ENCODE peak calls at places on chromosomes 13 and 19, in nine cellular contexts. One of them, this sample, is unnamed.

GRCh38 chr19:23810496-23810895 is 51.8 kb upstream of the ZNF681 start:
- DNase-seq in A549: no peak
- DNase-seq in transverse colon: no peak
- DNase-seq in mucosa of descending colon: no peak
- DNase-seq in foreskin fibroblast: no peak
- DNase-seq in fibroblast of lung: no peak
- DNase-seq in AG04449: no peak
- DNase-seq in body of pancreas: no peak
- DNase-seq in breast epithelium: no peak
- DNase-seq in this sample: no peak

GRCh38 chr19:3507371-3508120 is 1.4 kb downstream of the FZR1 start:
- DNase-seq in A549: no peak
- DNase-seq in transverse colon: peak
- DNase-seq in mucosa of descending colon: peak
- DNase-seq in foreskin fibroblast: no peak
- DNase-seq in fibroblast of lung: no peak
- DNase-seq in AG04449: no peak
- DNase-seq in body of pancreas: peak
- DNase-seq in breast epithelium: peak
- DNase-seq in this sample: no peak

GRCh38 chr13:20848944-20849343 is 53.6 kb downstream of the XPO4 start:
- DNase-seq in A549: no peak
- DNase-seq in transverse colon: no peak
- DNase-seq in mucosa of descending colon: no peak
- DNase-seq in foreskin fibroblast: no peak
- DNase-seq in fibroblast of lung: peak
- DNase-seq in AG04449: no peak
- DNase-seq in body of pancreas: no peak
- DNase-seq in breast epithelium: no peak
- DNase-seq in this sample: no peak

GRCh38 chr19:14475251-14476073 is at the start of gene PTGER1:
- DNase-seq in A549: no peak
- DNase-seq in transverse colon: no peak
- DNase-seq in mucosa of descending colon: no peak
- DNase-seq in foreskin fibroblast: no peak
- DNase-seq in fibroblast of lung: peak
- DNase-seq in AG04449: no peak
- DNase-seq in body of pancreas: no peak
- DNase-seq in breast epithelium: no peak
- DNase-seq in this sample: no peak

GRCh38 chr19:20661150-20661819 is at the start of gene ZNF626:
- DNase-seq in A549: no peak
- DNase-seq in transverse colon: peak
- DNase-seq in mucosa of descending colon: peak
- DNase-seq in foreskin fibroblast: peak
- DNase-seq in fibroblast of lung: peak
- DNase-seq in AG04449: peak
- DNase-seq in body of pancreas: peak
- DNase-seq in breast epithelium: peak
- DNase-seq in this sample: peak

GRCh38 chr19:7421941-7422744 is 66.7 kb downstream of the PEX11G start:
- DNase-seq in A549: no peak
- DNase-seq in transverse colon: no peak
- DNase-seq in mucosa of descending colon: no peak
- DNase-seq in foreskin fibroblast: no peak
- DNase-seq in fibroblast of lung: no peak
- DNase-seq in AG04449: no peak
- DNase-seq in body of pancreas: no peak
- DNase-seq in breast epithelium: no peak
- DNase-seq in this sample: no peak

GRCh38 chr13:44141213-44141724 is 232.4 kb upstream of the SERP2 start:
- DNase-seq in A549: no peak
- DNase-seq in transverse colon: no peak
- DNase-seq in mucosa of descending colon: no peak
- DNase-seq in foreskin fibroblast: no peak
- DNase-seq in fibroblast of lung: no peak
- DNase-seq in AG04449: no peak
- DNase-seq in body of pancreas: peak
- DNase-seq in breast epithelium: peak
- DNase-seq in this sample: no peak

GRCh38 chr19:11555246-11555645 is 3.8 kb downstream of the ELOF1 start:
- DNase-seq in A549: no peak
- DNase-seq in transverse colon: no peak
- DNase-seq in mucosa of descending colon: no peak
- DNase-seq in foreskin fibroblast: no peak
- DNase-seq in fibroblast of lung: no peak
- DNase-seq in AG04449: no peak
- DNase-seq in body of pancreas: no peak
- DNase-seq in breast epithelium: no peak
- DNase-seq in this sample: no peak

GRCh38 chr13:100987993-100988392 is 313.4 kb upstream of the TMTC4 start:
- DNase-seq in A549: no peak
- DNase-seq in transverse colon: no peak
- DNase-seq in mucosa of descending colon: no peak
- DNase-seq in foreskin fibroblast: peak
- DNase-seq in fibroblast of lung: no peak
- DNase-seq in AG04449: peak
- DNase-seq in body of pancreas: no peak
- DNase-seq in breast epithelium: no peak
- DNase-seq in this sample: no peak

GRCh38 chr13:67390462-67391093 is 160.4 kb upstream of the PCDH9 start:
- DNase-seq in A549: no peak
- DNase-seq in transverse colon: no peak
- DNase-seq in mucosa of descending colon: no peak
- DNase-seq in foreskin fibroblast: peak
- DNase-seq in fibroblast of lung: peak
- DNase-seq in AG04449: no peak
- DNase-seq in body of pancreas: no peak
- DNase-seq in breast epithelium: no peak
- DNase-seq in this sample: peak

GRCh38 chr19:47110521-47111080 is 3.0 kb downstream of the ZC3H4 start:
- DNase-seq in A549: no peak
- DNase-seq in transverse colon: no peak
- DNase-seq in mucosa of descending colon: peak
- DNase-seq in foreskin fibroblast: no peak
- DNase-seq in fibroblast of lung: no peak
- DNase-seq in AG04449: no peak
- DNase-seq in body of pancreas: no peak
- DNase-seq in breast epithelium: no peak
- DNase-seq in this sample: no peak

GRCh38 chr13:78317030-78317429 is 286.3 kb downstream of the POU4F1 start:
- DNase-seq in A549: no peak
- DNase-seq in transverse colon: no peak
- DNase-seq in mucosa of descending colon: no peak
- DNase-seq in foreskin fibroblast: no peak
- DNase-seq in fibroblast of lung: peak
- DNase-seq in AG04449: no peak
- DNase-seq in body of pancreas: no peak
- DNase-seq in breast epithelium: no peak
- DNase-seq in this sample: no peak

GRCh38 chr19:18020212-18021067 is 12.5 kb downstream of the ARRDC2 start:
- DNase-seq in A549: no peak
- DNase-seq in transverse colon: peak
- DNase-seq in mucosa of descending colon: peak
- DNase-seq in foreskin fibroblast: peak
- DNase-seq in fibroblast of lung: no peak
- DNase-seq in AG04449: no peak
- DNase-seq in body of pancreas: peak
- DNase-seq in breast epithelium: peak
- DNase-seq in this sample: no peak

GRCh38 chr19:12293771-12294307 is 844 bp downstream of the ZNF44 start:
- DNase-seq in A549: peak
- DNase-seq in transverse colon: peak
- DNase-seq in mucosa of descending colon: peak
- DNase-seq in foreskin fibroblast: peak
- DNase-seq in fibroblast of lung: peak
- DNase-seq in AG04449: no peak
- DNase-seq in body of pancreas: peak
- DNase-seq in breast epithelium: peak
- DNase-seq in this sample: peak

GRCh38 chr19:14433454-14434156 is 499 bp downstream of the PKN1 start:
- DNase-seq in A549: no peak
- DNase-seq in transverse colon: peak
- DNase-seq in mucosa of descending colon: peak
- DNase-seq in foreskin fibroblast: no peak
- DNase-seq in fibroblast of lung: no peak
- DNase-seq in AG04449: no peak
- DNase-seq in body of pancreas: peak
- DNase-seq in breast epithelium: no peak
- DNase-seq in this sample: no peak

GRCh38 chr13:59424661-59425060 is 739.1 kb downstream of the DIAPH3 start:
- DNase-seq in A549: no peak
- DNase-seq in transverse colon: no peak
- DNase-seq in mucosa of descending colon: no peak
- DNase-seq in foreskin fibroblast: no peak
- DNase-seq in fibroblast of lung: peak
- DNase-seq in AG04449: no peak
- DNase-seq in body of pancreas: no peak
- DNase-seq in breast epithelium: no peak
- DNase-seq in this sample: no peak

DNA sequence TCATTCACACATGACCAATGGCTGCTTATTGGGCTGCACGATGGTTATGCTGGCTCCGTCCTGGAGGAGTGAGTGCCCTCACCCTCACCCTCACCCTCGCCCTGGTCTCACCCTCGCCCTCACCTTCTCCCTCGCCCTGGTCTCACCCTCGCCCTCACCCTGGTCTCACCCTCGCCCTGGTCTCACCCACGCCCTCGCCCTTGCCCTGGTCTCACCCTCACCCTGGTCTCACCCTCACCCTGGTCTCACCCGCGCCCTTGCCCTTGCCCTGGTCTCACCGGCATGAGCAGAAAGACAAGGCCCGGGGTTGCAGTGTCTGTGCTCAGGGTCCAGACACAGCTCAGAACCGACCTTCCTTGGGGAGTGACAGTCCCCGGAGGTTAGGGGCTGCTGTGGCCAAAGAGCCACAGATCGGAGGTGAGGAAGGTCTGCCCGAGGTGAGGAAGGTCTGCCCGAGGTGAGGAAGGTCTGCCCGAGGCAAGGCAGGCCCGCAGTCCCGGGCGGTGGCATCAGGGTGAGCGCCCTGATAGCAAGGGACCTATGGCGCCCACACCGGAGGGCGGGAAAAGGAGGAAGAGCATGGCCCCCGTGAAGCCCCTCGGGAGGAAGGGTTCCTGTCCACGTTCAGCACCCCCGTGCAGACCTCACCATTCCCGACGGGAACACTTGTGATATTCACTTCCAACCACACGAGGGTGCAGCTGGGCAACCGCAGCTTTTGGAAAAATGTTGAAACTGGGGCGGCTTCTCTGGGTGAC is 65.6 kb downstream of the MCF2L start:
- DNase-seq in A549: peak
- DNase-seq in transverse colon: peak
- DNase-seq in mucosa of descending colon: peak
- DNase-seq in foreskin fibroblast: peak
- DNase-seq in fibroblast of lung: peak
- DNase-seq in AG04449: no peak
- DNase-seq in body of pancreas: peak
- DNase-seq in breast epithelium: no peak
- DNase-seq in this sample: no peak
- TF ChIP-seq CTCF in A549: peak
- TF ChIP-seq CTCF in transverse colon: peak
- TF ChIP-seq CTCF in mucosa of descending colon: peak
- TF ChIP-seq CTCF in foreskin fibroblast: peak
- TF ChIP-seq CTCF in fibroblast of lung: peak
- TF ChIP-seq CTCF in AG04449: peak
- TF ChIP-seq CTCF in body of pancreas: peak
- TF ChIP-seq CTCF in breast epithelium: peak
- TF ChIP-seq CTCF in this sample: peak

GRCh38 chr19:48417436-48417835 is 24.0 kb downstream of the GRIN2D start:
- DNase-seq in A549: no peak
- DNase-seq in transverse colon: no peak
- DNase-seq in mucosa of descending colon: no peak
- DNase-seq in foreskin fibroblast: no peak
- DNase-seq in fibroblast of lung: no peak
- DNase-seq in AG04449: no peak
- DNase-seq in body of pancreas: no peak
- DNase-seq in breast epithelium: no peak
- DNase-seq in this sample: no peak

GRCh38 chr19:48413879-48414623 is 20.6 kb downstream of the GRIN2D start:
- DNase-seq in A549: no peak
- DNase-seq in transverse colon: no peak
- DNase-seq in mucosa of descending colon: peak
- DNase-seq in foreskin fibroblast: peak
- DNase-seq in fibroblast of lung: no peak
- DNase-seq in AG04449: no peak
- DNase-seq in body of pancreas: no peak
- DNase-seq in breast epithelium: no peak
- DNase-seq in this sample: no peak

GRCh38 chr19:48415869-48416268 is 22.4 kb downstream of the GRIN2D start:
- DNase-seq in A549: no peak
- DNase-seq in transverse colon: no peak
- DNase-seq in mucosa of descending colon: no peak
- DNase-seq in foreskin fibroblast: no peak
- DNase-seq in fibroblast of lung: no peak
- DNase-seq in AG04449: no peak
- DNase-seq in body of pancreas: no peak
- DNase-seq in breast epithelium: no peak
- DNase-seq in this sample: no peak

GRCh38 chr19:48418317-48419064 is 25.0 kb downstream of the GRIN2D start:
- DNase-seq in A549: no peak
- DNase-seq in transverse colon: no peak
- DNase-seq in mucosa of descending colon: no peak
- DNase-seq in foreskin fibroblast: no peak
- DNase-seq in fibroblast of lung: no peak
- DNase-seq in AG04449: no peak
- DNase-seq in body of pancreas: no peak
- DNase-seq in breast epithelium: no peak
- DNase-seq in this sample: no peak

GRCh38 chr19:48415395-48415794 is 21.9 kb downstream of the GRIN2D start:
- DNase-seq in A549: no peak
- DNase-seq in transverse colon: peak
- DNase-seq in mucosa of descending colon: peak
- DNase-seq in foreskin fibroblast: no peak
- DNase-seq in fibroblast of lung: peak
- DNase-seq in AG04449: no peak
- DNase-seq in body of pancreas: peak
- DNase-seq in breast epithelium: peak
- DNase-seq in this sample: no peak
- H3K4me3 ChIP-seq in A549: no peak
- H3K4me3 ChIP-seq in transverse colon: peak
- H3K4me3 ChIP-seq in mucosa of descending colon: no peak
- H3K4me3 ChIP-seq in foreskin fibroblast: no peak
- H3K4me3 ChIP-seq in fibroblast of lung: no peak
- H3K4me3 ChIP-seq in AG04449: peak
- H3K4me3 ChIP-seq in body of pancreas: no peak
- H3K4me3 ChIP-seq in breast epithelium: peak
- H3K4me3 ChIP-seq in this sample: peak

GRCh38 chr19:32287811-32288227 is 57.6 kb upstream of the ZNF507 start:
- DNase-seq in A549: peak
- DNase-seq in transverse colon: peak
- DNase-seq in mucosa of descending colon: peak
- DNase-seq in foreskin fibroblast: peak
- DNase-seq in fibroblast of lung: peak
- DNase-seq in AG04449: no peak
- DNase-seq in body of pancreas: peak
- DNase-seq in breast epithelium: peak
- DNase-seq in this sample: no peak
- TF ChIP-seq CTCF in A549: peak
- TF ChIP-seq CTCF in transverse colon: peak
- TF ChIP-seq CTCF in mucosa of descending colon: no peak
- TF ChIP-seq CTCF in foreskin fibroblast: peak
- TF ChIP-seq CTCF in fibroblast of lung: peak
- TF ChIP-seq CTCF in AG04449: peak
- TF ChIP-seq CTCF in body of pancreas: peak
- TF ChIP-seq CTCF in breast epithelium: peak
- TF ChIP-seq CTCF in this sample: peak

GRCh38 chr13:22061371-22061805 is 390.5 kb downstream of the FGF9 start:
- DNase-seq in A549: no peak
- DNase-seq in transverse colon: no peak
- DNase-seq in mucosa of descending colon: no peak
- DNase-seq in foreskin fibroblast: no peak
- DNase-seq in fibroblast of lung: no peak
- DNase-seq in AG04449: no peak
- DNase-seq in body of pancreas: no peak
- DNase-seq in breast epithelium: no peak
- DNase-seq in this sample: no peak
- H3K4me3 ChIP-seq in A549: no peak
- H3K4me3 ChIP-seq in transverse colon: no peak
- H3K4me3 ChIP-seq in mucosa of descending colon: no peak
- H3K4me3 ChIP-seq in foreskin fibroblast: no peak
- H3K4me3 ChIP-seq in fibroblast of lung: no peak
- H3K4me3 ChIP-seq in AG04449: no peak
- H3K4me3 ChIP-seq in body of pancreas: no peak
- H3K4me3 ChIP-seq in breast epithelium: no peak
- H3K4me3 ChIP-seq in this sample: no peak